ENCODE peak calls at places on chromosomes 16 and 17, in four cellular contexts. X, N, C and H are unnamed samples.

GRCh38 chr16:85798901-85799496 is 345 bp downstream of the EMC8 start:
- DNase-seq in C (peak), X (peak), N (no peak), H (peak)

GRCh38 chr17:82648761-82649474 is 674 bp upstream of the WDR45B start:
- DNase-seq in X (no peak), C (peak), N (no peak), H (no peak)

GRCh38 chr16:89921699-89922476 is 1.3 kb upstream of the TUBB3 start:
- DNase-seq in C (peak), X (peak), N (peak), H (peak)

GRCh38 chr17:78727476-78728229 is 54.4 kb downstream of the CYTH1 start:
- DNase-seq in N (no peak), X (no peak), C (no peak), H (no peak)

GRCh38 chr17:79936661-79937434 is 97.6 kb upstream of the CBX4 start:
- DNase-seq in N (no peak), X (no peak), C (no peak), H (no peak)

GRCh38 chr16:4601317-4602186 is 13.1 kb downstream of the UBALD1 start:
- DNase-seq in N (no peak), C (no peak), X (no peak), H (peak)

GRCh38 chr16:86939609-86940008 is 361.3 kb downstream of the FOXL1 start:
- DNase-seq in X (no peak), C (no peak), N (no peak), H (no peak)

GRCh38 chr17:65366102-65366844 is 195.2 kb downstream of the AXIN2 start:
- DNase-seq in C (no peak), N (no peak), X (no peak), H (no peak)

GRCh38 chr17:81121841-81122733 is 43.2 kb upstream of the PVALEF start:
- DNase-seq in N (no peak), X (no peak), C (no peak), H (no peak)

GRCh38 chr16:72309001-72309400 is 137.0 kb upstream of the PMFBP1 start:
- DNase-seq in X (no peak), N (peak), C (no peak), H (no peak)

GRCh38 chr16:29961479-29962343 is at the start of gene TMEM219:
- DNase-seq in N (peak), X (peak), C (peak), H (peak)

GRCh38 chr17:30323895-30324319 is 9.9 kb downstream of the TMIGD1 start:
- DNase-seq in N (no peak), C (peak), X (no peak), H (no peak)

GRCh38 chr16:87982491-87983415 is 31.5 kb downstream of the BANP start:
- DNase-seq in X (no peak), N (peak), C (no peak), H (no peak)

GRCh38 chr17:49252148-49252682 is 21.6 kb upstream of the PHOSPHO1 start:
- DNase-seq in C (peak), N (peak), X (no peak), H (no peak)

GRCh38 chr17:46013502-46014165 is 14.6 kb downstream of the STH start:
- DNase-seq in N (peak), C (no peak), X (no peak), H (peak)

GRCh38 chr17:34703533-34703932 is 124.2 kb downstream of the TMEM132E start:
- DNase-seq in C (peak), X (no peak), N (peak), H (peak)

GRCh38 chr17:80475949-80476876 is at the start of gene NPTX1:
- DNase-seq in C (no peak), N (no peak), X (no peak), H (no peak)

GRCh38 chr16:5193877-5194276 is 96.3 kb upstream of the EEF2KMT start:
- DNase-seq in C (no peak), N (no peak), X (no peak), H (no peak)

GRCh38 chr17:6429266-6429665 is 5.7 kb downstream of the AIPL1 start:
- DNase-seq in N (no peak), C (no peak), X (no peak), H (no peak)

GRCh38 chr17:6428207-6428965 is 6.5 kb downstream of the AIPL1 start:
- DNase-seq in N (no peak), X (no peak), C (no peak), H (no peak)

GRCh38 chr17:6425407-6425806 is 9.5 kb downstream of the AIPL1 start:
- DNase-seq in C (no peak), N (no peak), X (no peak), H (no peak)

GRCh38 chr17:6426356-6427101 is 8.4 kb downstream of the AIPL1 start:
- DNase-seq in C (no peak), X (no peak), N (no peak), H (no peak)

GRCh38 chr17:6427284-6427781 is 7.6 kb downstream of the AIPL1 start:
- DNase-seq in N (no peak), C (no peak), X (no peak), H (peak)
- TF ChIP-seq MAZ in N (no peak), C (no peak), X (no peak), H (no peak)

DNA sequence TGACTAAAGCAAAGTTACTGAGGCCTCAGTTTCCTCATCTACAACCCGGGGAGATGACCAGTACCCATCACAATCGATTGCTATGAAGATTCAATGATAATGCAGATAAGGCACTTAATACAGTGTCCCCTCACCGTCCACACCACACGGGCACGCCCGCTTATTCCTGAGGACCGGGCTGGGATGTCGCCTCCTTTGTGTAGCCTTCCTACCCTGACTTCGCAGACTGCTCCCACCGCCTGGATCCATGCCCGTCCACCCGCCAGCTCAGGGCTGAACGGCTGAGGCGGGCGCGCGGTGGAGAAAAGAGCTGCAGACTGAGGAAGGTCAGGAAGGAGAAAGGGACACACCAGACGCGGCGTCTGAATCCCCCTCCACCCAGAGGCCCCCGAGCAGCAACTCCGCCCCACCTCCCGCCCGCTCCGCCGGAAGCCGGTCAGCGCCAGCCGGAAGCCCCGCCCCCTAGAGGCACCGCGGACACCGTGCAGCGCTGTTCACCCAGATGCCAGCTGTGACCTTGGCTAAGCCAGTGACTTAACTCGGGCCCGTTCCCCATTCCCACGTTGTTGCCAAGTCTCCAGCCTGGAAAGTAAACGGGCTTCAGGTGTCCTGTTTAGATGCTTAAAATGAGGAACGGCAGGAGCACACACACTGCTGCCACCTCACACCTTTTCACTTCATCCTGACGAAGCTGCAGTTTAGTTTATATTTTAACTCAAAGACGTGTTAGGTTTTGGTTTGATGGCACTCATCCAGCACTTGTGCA is at the start of gene KRABD2:
- DNase-seq in N (peak), X (peak), C (peak), H (peak)
- H3K4me2 ChIP-seq in N (peak), X (peak), C (peak), H (peak)

DNA sequence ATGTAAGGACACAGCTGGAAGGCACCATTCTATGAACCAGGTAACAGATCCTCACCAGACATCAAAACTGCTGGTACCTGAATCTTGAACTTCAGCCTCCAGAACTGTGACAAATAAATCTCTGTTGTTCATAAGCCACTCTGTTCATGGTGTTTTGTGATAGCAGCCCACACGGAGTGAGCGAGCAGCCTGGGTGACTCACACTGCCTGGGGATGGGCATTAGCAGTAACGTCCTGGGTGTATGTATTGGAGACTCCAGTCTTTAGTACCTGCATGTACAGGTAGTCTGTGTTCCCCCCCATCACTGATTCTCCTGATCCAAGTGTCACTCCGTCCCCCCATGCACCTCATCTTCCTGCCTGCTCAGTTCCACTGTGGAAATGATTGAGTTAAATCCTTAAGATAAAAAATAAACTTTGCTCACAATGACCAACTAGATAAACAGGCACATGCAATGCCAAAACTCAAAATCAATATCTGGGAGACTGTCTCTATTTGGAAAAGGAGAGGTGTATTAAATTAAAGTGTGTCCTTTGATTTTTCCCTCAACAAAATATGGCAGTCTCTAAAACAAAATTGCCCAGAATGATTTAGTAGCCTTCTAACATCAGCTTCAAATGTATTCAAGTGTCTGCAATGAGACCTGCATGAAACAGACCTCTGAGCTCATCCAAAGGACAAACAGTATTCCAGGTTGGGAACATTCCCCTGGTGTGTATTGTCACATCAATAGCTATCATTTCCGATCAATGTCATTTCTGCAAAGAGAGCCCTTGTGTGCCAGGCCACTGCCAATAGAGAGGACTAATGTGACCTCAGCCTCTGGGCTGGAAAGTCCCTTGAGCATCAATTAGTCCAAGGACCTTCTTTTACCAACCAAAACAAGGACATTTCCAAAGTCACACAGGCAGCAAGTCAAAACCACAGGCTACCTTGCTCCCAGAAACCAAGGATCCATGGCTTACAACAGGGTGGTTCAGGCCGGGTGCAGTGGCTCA is 12.2 kb upstream of the VAT1L start:
- DNase-seq in N (peak), C (no peak), X (no peak), H (peak)
- TF ChIP-seq MAZ in N (no peak), C (no peak), X (no peak), H (no peak)

GRCh38 chr16:54504372-54504771 is 217.8 kb upstream of the IRX3 start:
- DNase-seq in N (no peak), X (no peak), C (no peak), H (no peak)
- H3K4me2 ChIP-seq in N (no peak), X (no peak), C (no peak), H (no peak)